ENCODE peak calls at places on chromosomes 7 and 10, in eight cellular contexts. O, H, R, L, G, Q, N and U are unnamed samples.

GRCh38 chr7:108794466-108794865 is 224.8 kb downstream of the DNAJB9 start:
- DNase-seq in L (no peak), O (no peak), G (no peak), H (no peak), N (no peak), Q (no peak), R (no peak), U (no peak)

GRCh38 chr10:123213192-123213591 is 59.0 kb downstream of the BUB3 start:
- DNase-seq in Q (no peak), G (no peak), L (no peak), O (no peak), N (no peak), H (peak), R (no peak), U (no peak)

GRCh38 chr7:98216941-98217622 is 5.8 kb downstream of the BHLHA15 start:
- DNase-seq in N (peak), R (no peak), L (no peak), H (no peak), O (no peak), Q (peak), G (no peak), U (no peak)

GRCh38 chr7:32147909-32148308 is 77.7 kb upstream of the PDE1C start:
- DNase-seq in R (no peak), L (no peak), O (no peak), G (no peak), H (no peak), Q (no peak), N (no peak), U (no peak)

GRCh38 chr10:132145521-132146185 is 41.1 kb upstream of the DPYSL4 start:
- DNase-seq in N (peak), O (no peak), Q (no peak), G (no peak), H (no peak), L (no peak), R (no peak), U (no peak)

GRCh38 chr7:100649826-100650565 is 6.3 kb downstream of the ACTL6B start:
- DNase-seq in Q (no peak), H (no peak), L (no peak), N (no peak), O (no peak), G (no peak), R (no peak), U (no peak)

GRCh38 chr7:36473454-36474282 is 84.0 kb downstream of the ANLN start:
- DNase-seq in G (peak), H (peak), N (no peak), L (peak), O (peak), R (peak), Q (peak), U (peak)

GRCh38 chr7:74157605-74158004 is 16.6 kb upstream of the EIF4H start:
- DNase-seq in N (no peak), L (no peak), G (no peak), Q (no peak), R (no peak), H (no peak), O (no peak), U (no peak)

GRCh38 chr10:86711957-86712708 is 43.8 kb downstream of the LDB3 start:
- DNase-seq in O (no peak), L (no peak), G (peak), Q (no peak), R (peak), N (peak), H (peak), U (no peak)

GRCh38 chr10:93346060-93346459 is 136.1 kb downstream of the MYOF start:
- DNase-seq in O (no peak), Q (no peak), H (no peak), R (no peak), L (no peak), N (no peak), G (no peak), U (no peak)

GRCh38 chr10:105837951-105838350 is 1196.9 kb downstream of the SORCS3 start:
- DNase-seq in G (no peak), L (no peak), H (no peak), O (no peak), Q (no peak), N (no peak), R (no peak), U (no peak)

GRCh38 chr10:93751832-93752231 is 5.9 kb upstream of the LGI1 start:
- DNase-seq in H (peak), N (no peak), R (peak), O (no peak), G (peak), Q (no peak), L (peak), U (no peak)

GRCh38 chr10:86038371-86038770 is 328.2 kb downstream of the GRID1 start:
- DNase-seq in Q (no peak), O (no peak), G (no peak), R (no peak), L (no peak), N (no peak), H (no peak), U (no peak)

GRCh38 chr7:132381742-132382472 is 194.4 kb downstream of the PLXNA4 start:
- DNase-seq in L (no peak), H (no peak), R (no peak), O (no peak), Q (no peak), G (no peak), N (no peak), U (no peak)

GRCh38 chr10:18618995-18619394 is 32.4 kb downstream of the NSUN6 start:
- DNase-seq in O (no peak), N (no peak), Q (no peak), H (no peak), G (no peak), R (no peak), L (no peak), U (no peak)

GRCh38 chr10:68135922-68136718 is 26.8 kb downstream of the MYPN start:
- DNase-seq in R (no peak), G (peak), H (no peak), L (no peak), Q (no peak), N (no peak), O (no peak), U (no peak)

GRCh38 chr10:60848126-60848525 is 69.8 kb downstream of the CDK1 start:
- DNase-seq in O (no peak), G (peak), N (no peak), L (no peak), R (no peak), H (no peak), Q (no peak), U (no peak)

GRCh38 chr10:103510791-103511757 is 17.6 kb downstream of the NEURL1 start:
- DNase-seq in N (no peak), R (no peak), L (no peak), G (no peak), Q (no peak), O (no peak), H (no peak), U (no peak)

GRCh38 chr10:70658582-70659136 is 13.6 kb upstream of the ADAMTS14 start:
- DNase-seq in O (no peak), G (no peak), R (no peak), L (no peak), N (no peak), H (no peak), Q (no peak), U (no peak)

GRCh38 chr10:116713846-116714245 is 28.5 kb downstream of the HSPA12A start:
- DNase-seq in O (no peak), R (no peak), Q (no peak), L (no peak), N (no peak), H (no peak), G (no peak), U (no peak)

GRCh38 chr7:130275826-130276291 is 9.2 kb downstream of the CPA2 start:
- DNase-seq in H (no peak), L (no peak), Q (no peak), N (no peak), R (no peak), G (no peak), O (no peak), U (no peak)

GRCh38 chr10:63491558-63492316 is 26.0 kb upstream of the JMJD1C start:
- DNase-seq in H (no peak), L (no peak), O (no peak), G (no peak), Q (no peak), R (no peak), N (no peak), U (no peak)

GRCh38 chr10:121002586-121003205 is 151.5 kb downstream of the WDR11 start:
- DNase-seq in N (no peak), L (peak), R (no peak), O (no peak), Q (no peak), G (peak), H (no peak), U (no peak)

GRCh38 chr7:157561523-157561785 is 224.7 kb downstream of the DNAJB6 start:
- DNase-seq in L (no peak), G (no peak), H (no peak), R (no peak), N (no peak), Q (no peak), O (no peak), U (no peak)

GRCh38 chr7:140176271-140176701 is 497 bp downstream of the KDM7A start:
- DNase-seq in H (peak), Q (peak), L (no peak), G (no peak), N (no peak), R (no peak), O (peak), U (no peak)

GRCh38 chr7:105887569-105888199 is 11.3 kb upstream of the ATXN7L1 start:
- DNase-seq in Q (peak), R (no peak), H (no peak), O (no peak), G (peak), L (no peak), N (no peak), U (no peak)

GRCh38 chr7:150934045-150934766 is 43.9 kb downstream of the KCNH2 start:
- DNase-seq in Q (no peak), G (no peak), L (no peak), R (no peak), N (no peak), H (no peak), O (no peak), U (no peak)

GRCh38 chr7:153393666-153394065 is 634.1 kb downstream of the ACTR3B start:
- DNase-seq in G (no peak), O (no peak), R (no peak), N (no peak), H (no peak), Q (no peak), L (no peak), U (no peak)

GRCh38 chr10:8346861-8347260 is 292.4 kb downstream of the GATA3 start:
- DNase-seq in N (no peak), G (peak), R (no peak), H (no peak), O (no peak), L (no peak), Q (no peak), U (no peak)

GRCh38 chr10:98456043-98456570 is 9.4 kb upstream of the HPS1 start:
- DNase-seq in O (no peak), G (no peak), R (no peak), Q (no peak), H (no peak), L (no peak), N (no peak), U (no peak)

GRCh38 chr7:64799-65430 is 127.5 kb upstream of the FAM20C start:
- DNase-seq in G (no peak), L (no peak), R (no peak), Q (no peak), N (peak), H (no peak), O (no peak), U (no peak)

GRCh38 chr10:88209837-88210552 is 346.6 kb downstream of the PTEN start:
- DNase-seq in R (no peak), H (no peak), N (no peak), G (no peak), Q (no peak), O (no peak), L (no peak), U (no peak)

GRCh38 chr10:119538632-119539358 is 3.7 kb downstream of the RGS10 start:
- DNase-seq in L (no peak), N (no peak), O (no peak), G (no peak), H (no peak), Q (no peak), R (no peak), U (no peak)

GRCh38 chr7:40268836-40269235 is 134.0 kb downstream of the SUGCT start:
- DNase-seq in O (no peak), Q (no peak), N (no peak), L (no peak), H (no peak), G (no peak), R (no peak), U (no peak)

GRCh38 chr10:86163522-86164215 is 202.9 kb downstream of the GRID1 start:
- DNase-seq in Q (no peak), O (no peak), L (peak), R (no peak), H (no peak), N (peak), G (no peak), U (no peak)

GRCh38 chr7:142754681-142755575 is 5.7 kb downstream of the PRSS1 start:
- DNase-seq in O (no peak), R (no peak), N (no peak), G (no peak), Q (no peak), L (no peak), H (no peak), U (no peak)

GRCh38 chr10:92064506-92064905 is 140.9 kb downstream of the BTAF1 start:
- DNase-seq in O (no peak), H (no peak), G (no peak), Q (no peak), L (no peak), N (no peak), R (no peak), U (no peak)